ENCODE peak calls at places on chromosome 12, in seven cellular contexts. Z, R, X, F, H, T and A are unnamed samples.

GRCh38 chr12:93127582-93128331 is 198.7 kb upstream of the EEA1 start:
- DNase-seq in Z (peak), R (peak), X (peak), F (no peak), H (peak), T (no peak), A (peak)

GRCh38 chr12:54378791-54379400 is 5.6 kb downstream of the ZNF385A start:
- DNase-seq in Z (no peak), R (peak), X (peak), F (no peak), H (peak), T (no peak), A (no peak)

GRCh38 chr12:92753976-92754885 is 51.4 kb downstream of the PLEKHG7 start:
- DNase-seq in Z (peak), R (no peak), X (no peak), F (no peak), H (no peak), T (no peak), A (no peak)

GRCh38 chr12:127041985-127042625 is 1224.9 kb upstream of the TMEM132C start:
- DNase-seq in Z (no peak), R (no peak), X (no peak), F (peak), H (no peak), T (no peak), A (no peak)

GRCh38 chr12:108967869-108968540 is 52.9 kb downstream of the SVOP start:
- DNase-seq in Z (peak), R (no peak), X (no peak), F (no peak), H (no peak), T (no peak), A (no peak)

GRCh38 chr12:8697120-8697475 is 693 bp upstream of the RIMKLB start:
- DNase-seq in Z (peak), R (no peak), X (peak), F (no peak), H (no peak), T (no peak), A (no peak)

GRCh38 chr12:9039397-9039977 is 50.1 kb downstream of the KLRG1 start:
- DNase-seq in Z (peak), R (no peak), X (no peak), F (no peak), H (no peak), T (no peak), A (peak)

GRCh38 chr12:32566663-32567634 is 112.2 kb upstream of the DNM1L start:
- DNase-seq in Z (peak), R (no peak), X (no peak), F (no peak), H (no peak), T (no peak), A (no peak)

GRCh38 chr12:53197011-53197640 is 9.9 kb downstream of the ITGB7 start:
- DNase-seq in Z (no peak), R (no peak), X (no peak), F (no peak), H (no peak), T (no peak), A (no peak)

GRCh38 chr12:106179086-106179485 is 40.3 kb upstream of the NUAK1 start:
- DNase-seq in Z (no peak), R (no peak), X (peak), F (no peak), H (no peak), T (no peak), A (peak)

GRCh38 chr12:128959931-128960330 is 106.7 kb downstream of the GLT1D1 start:
- DNase-seq in Z (no peak), R (no peak), X (no peak), F (no peak), H (no peak), T (no peak), A (no peak)

GRCh38 chr12:64678835-64679234 is 68.5 kb downstream of the RASSF3 start:
- DNase-seq in Z (no peak), R (no peak), X (no peak), F (no peak), H (no peak), T (no peak), A (no peak)

GRCh38 chr12:64680235-64680634 is 69.9 kb downstream of the RASSF3 start:
- DNase-seq in Z (no peak), R (no peak), X (no peak), F (no peak), H (no peak), T (no peak), A (no peak)

GRCh38 chr12:64682572-64683277 is 72.4 kb downstream of the RASSF3 start:
- DNase-seq in Z (peak), R (peak), X (no peak), F (no peak), H (no peak), T (no peak), A (peak)

GRCh38 chr12:64679487-64679983 is 69.2 kb downstream of the RASSF3 start:
- DNase-seq in Z (peak), R (peak), X (peak), F (no peak), H (peak), T (no peak), A (no peak)

DNA sequence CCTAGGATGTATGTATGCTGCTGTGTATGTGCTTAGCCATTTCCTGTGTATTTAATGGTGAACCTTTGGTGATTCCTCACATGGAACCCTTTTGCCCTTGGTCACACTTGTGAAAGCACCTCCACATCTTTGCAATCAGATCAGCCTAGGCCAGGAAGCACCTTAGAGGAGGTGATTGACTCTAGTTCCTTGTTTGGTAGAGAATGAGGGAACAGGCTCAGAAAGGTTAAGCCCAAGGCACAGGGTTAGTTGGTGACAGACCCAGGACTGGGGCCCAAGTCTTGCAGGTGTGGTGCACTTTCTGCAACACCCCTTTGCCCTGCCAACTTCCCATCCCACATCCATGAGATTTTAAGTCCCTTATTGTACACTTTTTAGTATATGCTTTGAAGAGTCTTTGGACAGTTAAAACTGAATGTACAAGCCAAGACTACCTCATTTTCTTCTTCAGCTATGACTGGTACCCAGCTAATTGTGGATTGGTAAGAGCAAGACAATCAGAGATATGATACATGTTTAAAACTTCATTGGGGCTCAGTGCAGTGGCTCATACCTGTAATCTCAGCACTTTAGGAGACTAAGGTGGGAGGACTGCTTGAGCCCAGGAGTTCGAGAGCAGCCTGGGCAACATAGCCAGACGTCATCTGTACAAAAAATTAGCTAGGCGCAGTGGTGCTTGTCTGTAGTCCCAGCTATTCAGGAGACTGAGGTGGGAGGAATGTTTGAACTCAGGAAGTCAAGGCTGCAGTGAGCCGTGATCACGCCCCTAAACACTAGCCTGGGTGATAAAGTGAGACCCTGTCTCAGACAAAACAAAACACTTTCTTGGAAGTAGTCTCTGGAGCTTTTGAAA is 71.1 kb downstream of the RASSF3 start:
- DNase-seq in Z (no peak), R (no peak), X (no peak), F (peak), H (no peak), T (no peak), A (no peak)
- H3K4me3 ChIP-seq in Z (no peak), R (no peak), X (no peak), F (no peak), H (no peak), T (no peak), A (no peak)

GRCh38 chr12:13976880-13977279 is 4.5 kb downstream of the GRIN2B start:
- DNase-seq in Z (no peak), R (no peak), X (no peak), F (no peak), H (no peak), T (no peak), A (no peak)

GRCh38 chr12:13976028-13976584 is 5.3 kb downstream of the GRIN2B start:
- DNase-seq in Z (no peak), R (no peak), X (no peak), F (no peak), H (no peak), T (no peak), A (no peak)

GRCh38 chr12:13982010-13982409 is 608 bp upstream of the GRIN2B start:
- DNase-seq in Z (no peak), R (no peak), X (no peak), F (peak), H (no peak), T (no peak), A (no peak)

GRCh38 chr12:13981296-13981962 is at the start of gene GRIN2B:
- DNase-seq in Z (no peak), R (no peak), X (peak), F (peak), H (no peak), T (no peak), A (no peak)

GRCh38 chr12:13980548-13981295 is 680 bp downstream of the GRIN2B start:
- DNase-seq in Z (no peak), R (no peak), X (peak), F (peak), H (no peak), T (no peak), A (no peak)
- H3K4me3 ChIP-seq in Z (no peak), R (peak), X (no peak), F (no peak), H (peak), T (no peak), A (no peak)

GRCh38 chr12:123846340-123846739 is 84.2 kb downstream of the DNAH10 start:
- DNase-seq in Z (no peak), R (no peak), X (no peak), F (no peak), H (no peak), T (no peak), A (no peak)
- H3K4me3 ChIP-seq in Z (no peak), R (no peak), X (no peak), F (no peak), H (no peak), T (no peak), A (no peak)

GRCh38 chr12:114678028-114678427 is 5.9 kb downstream of the TBX3 start:
- DNase-seq in Z (no peak), R (no peak), X (no peak), F (no peak), H (no peak), T (no peak), A (no peak)
- H3K4me3 ChIP-seq in Z (no peak), R (no peak), X (no peak), F (no peak), H (no peak), T (no peak), A (no peak)

GRCh38 chr12:121216102-121216501 is 6.2 kb downstream of the P2RX4 start:
- DNase-seq in Z (no peak), R (no peak), X (no peak), F (no peak), H (no peak), T (no peak), A (no peak)

GRCh38 chr12:121214855-121215745 is 5.2 kb downstream of the P2RX4 start:
- DNase-seq in Z (peak), R (no peak), X (peak), F (no peak), H (peak), T (peak), A (peak)

GRCh38 chr12:121212875-121213274 is 2.9 kb downstream of the P2RX4 start:
- DNase-seq in Z (no peak), R (no peak), X (no peak), F (no peak), H (no peak), T (no peak), A (no peak)

GRCh38 chr12:121217066-121217465 is 7.1 kb downstream of the P2RX4 start:
- DNase-seq in Z (no peak), R (no peak), X (peak), F (no peak), H (no peak), T (no peak), A (no peak)

GRCh38 chr12:121214171-121214777 is 4.3 kb downstream of the P2RX4 start:
- DNase-seq in Z (peak), R (no peak), X (no peak), F (no peak), H (no peak), T (no peak), A (peak)
- H3K4me3 ChIP-seq in Z (no peak), R (no peak), X (no peak), F (no peak), H (no peak), T (no peak), A (no peak)

DNA sequence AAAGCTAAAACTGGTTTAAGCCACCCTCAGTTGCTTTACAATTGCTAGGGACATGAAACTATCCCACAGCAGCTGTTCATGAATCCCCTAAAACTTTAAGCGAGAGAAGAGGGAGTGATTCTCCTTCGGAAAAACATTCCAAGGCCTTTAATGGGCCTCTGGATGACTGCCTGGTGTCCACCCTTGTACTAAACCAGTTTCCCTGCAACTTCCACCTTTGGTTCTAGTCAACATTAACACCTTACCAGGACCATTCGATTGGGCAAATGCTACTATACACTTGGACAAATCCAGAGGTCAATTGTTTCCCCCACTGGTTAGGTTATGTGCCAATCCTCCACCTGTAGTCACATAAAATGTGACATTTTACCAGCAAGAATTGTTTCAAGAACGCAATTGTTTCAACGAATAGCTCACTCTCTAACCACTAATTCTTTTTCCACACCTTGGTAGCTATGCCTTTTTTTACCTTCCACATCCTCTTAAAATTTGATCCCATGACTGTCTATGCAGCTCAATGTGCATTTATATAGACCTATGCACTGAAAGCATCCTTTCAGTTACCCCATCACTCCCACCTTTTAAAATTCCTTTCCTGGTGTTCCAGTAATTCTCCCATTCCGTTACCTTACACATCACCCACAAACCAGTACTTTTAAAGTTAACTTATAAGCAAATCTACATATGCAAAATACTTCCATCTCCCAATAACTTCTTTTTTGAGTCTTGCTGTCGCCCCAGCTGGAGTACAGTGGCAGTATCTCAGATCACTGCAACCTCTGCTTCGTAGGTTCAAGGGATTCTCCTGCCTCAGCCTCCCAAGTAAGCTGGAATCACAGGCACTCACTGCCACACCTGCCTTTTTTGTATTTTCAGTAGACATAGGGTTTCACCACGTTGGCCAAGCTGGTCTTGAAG is 3.6 kb downstream of the UBC start:
- DNase-seq in Z (no peak), R (no peak), X (peak), F (no peak), H (no peak), T (no peak), A (no peak)
- H3K4me3 ChIP-seq in Z (peak), R (peak), X (no peak), F (peak), H (peak), T (peak), A (peak)

DNA sequence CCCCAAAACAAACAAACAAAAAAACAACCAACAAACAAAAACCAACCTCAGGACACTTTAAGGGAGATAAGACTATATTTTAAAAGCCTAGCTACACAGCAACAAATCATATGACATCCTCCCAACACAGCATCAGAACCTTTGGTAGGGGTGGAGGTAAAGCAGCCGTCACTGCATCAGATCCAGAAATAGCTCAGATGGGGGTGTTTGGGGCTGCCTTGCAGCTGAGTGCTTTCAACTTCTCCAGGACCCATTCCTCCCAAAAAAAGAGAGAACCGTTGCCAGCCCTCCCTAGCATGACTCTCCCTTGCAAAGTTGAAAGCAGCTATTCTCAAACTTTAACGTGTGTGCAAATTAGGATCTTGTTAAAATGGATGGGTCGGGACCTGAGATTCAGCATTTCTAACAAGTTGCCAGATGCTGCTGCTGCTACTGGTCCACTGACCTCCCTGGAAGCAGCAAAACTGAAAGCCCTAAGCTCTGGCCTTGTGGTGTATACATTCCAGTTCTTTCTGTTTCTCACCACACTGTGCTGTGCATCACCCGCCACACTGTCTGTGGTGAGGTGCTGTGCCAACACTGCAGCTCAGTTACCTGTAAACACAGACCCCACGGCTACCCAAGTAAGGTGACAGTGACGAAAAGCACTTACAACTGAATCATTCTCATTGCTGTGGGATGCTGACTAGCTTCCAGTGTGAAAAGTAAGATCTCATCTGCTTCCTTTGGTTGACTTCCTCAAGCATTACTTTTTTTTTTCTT is 54.0 kb downstream of the SLC38A1 start:
- DNase-seq in Z (no peak), R (no peak), X (peak), F (peak), H (peak), T (no peak), A (no peak)
- H3K4me3 ChIP-seq in Z (no peak), R (no peak), X (no peak), F (no peak), H (no peak), T (no peak), A (no peak)

DNA sequence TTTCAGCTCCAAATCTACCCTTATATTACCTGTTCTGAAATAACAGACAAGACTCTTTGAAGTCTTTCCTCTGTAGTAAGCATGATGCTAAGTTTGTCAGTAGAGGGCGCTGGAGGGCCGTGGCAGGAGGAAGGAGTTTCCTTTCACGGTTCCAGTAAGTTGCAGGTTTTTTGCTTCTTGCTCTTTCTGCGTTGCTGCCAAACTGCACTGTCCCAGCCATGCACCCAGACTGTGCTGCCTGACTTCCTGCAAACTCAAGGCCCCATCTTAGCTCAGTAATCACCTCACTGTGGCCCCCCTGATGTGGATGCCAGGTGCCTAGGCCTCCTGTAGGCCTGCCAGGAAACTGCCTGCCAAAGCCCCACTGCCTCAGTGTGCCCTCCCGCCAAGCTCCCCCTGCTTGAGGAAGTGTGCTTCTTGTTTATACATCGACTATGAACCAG is 193.5 kb upstream of the LRIG3 start:
- DNase-seq in Z (peak), R (peak), X (peak), F (peak), H (peak), T (peak), A (peak)
- H3K4me3 ChIP-seq in Z (no peak), R (no peak), X (no peak), F (no peak), H (no peak), T (no peak), A (no peak)